ENCODE peak calls at places on chromosomes 4 and X, in seven cellular contexts. H is adrenal gland, I is mucosa of descending colon, W is A549, D is AG04450, G is SK-N-SH, S is cardiac muscle cell. T is an unnamed sample.

GRCh38 chr4:112900416-112900815 is 149.0 kb upstream of the ANK2 start:
- DNase-seq in H (no peak), W (no peak), G (no peak), D (no peak), S (no peak), I (no peak), T (no peak)

GRCh38 chr4:151304226-151304625 is 21.2 kb downstream of the SH3D19 start:
- DNase-seq in D (no peak), H (no peak), S (no peak), W (no peak), G (no peak), I (no peak), T (no peak)

GRCh38 chrX:49792376-49792775 is 36.7 kb upstream of the PAGE4 start:
- DNase-seq in W (no peak), S (no peak), H (no peak), G (no peak), D (no peak), I (no peak), T (no peak)

GRCh38 chrX:43836435-43837184 is 45.6 kb downstream of the MAOB start:
- DNase-seq in H (no peak), S (peak; percentile 40), I (no peak), G (peak; percentile 12), W (peak; percentile 18), D (peak; percentile 2), T (no peak)

GRCh38 chrX:11239230-11239629 is 54.0 kb upstream of the AMELX start:
- DNase-seq in H (no peak), D (no peak), I (no peak), W (no peak), G (peak; percentile 7), S (peak; percentile 42), T (no peak)

GRCh38 chr4:7817877-7818675 is 121.6 kb downstream of the AFAP1 start:
- DNase-seq in I (no peak), G (peak; percentile 79), D (no peak), W (no peak), S (peak; percentile 79), H (peak; percentile 62), T (no peak)

GRCh38 chr4:140308366-140309123 is 64.9 kb upstream of the SCOC start:
- DNase-seq in D (peak; percentile 94), I (no peak), H (peak; percentile 85), W (no peak), G (no peak), S (peak; percentile 66), T (no peak)

GRCh38 chrX:150282953-150283352 is 80.2 kb upstream of the MAMLD1 start:
- DNase-seq in D (no peak), I (no peak), H (no peak), W (no peak), G (no peak), S (no peak), T (no peak)

GRCh38 chr4:64248151-64248550 is 161.1 kb downstream of the TECRL start:
- DNase-seq in I (no peak), S (no peak), W (no peak), H (no peak), G (no peak), D (no peak), T (no peak)

GRCh38 chrX:41596586-41596985 is 92.2 kb upstream of the GPR34 start:
- DNase-seq in W (no peak), H (no peak), D (no peak), G (no peak), S (no peak), I (no peak), T (no peak)

GRCh38 chr4:128228021-128228571 is 59.5 kb downstream of the PGRMC2 start:
- DNase-seq in S (no peak), G (no peak), H (no peak), D (no peak), W (no peak), I (no peak), T (no peak)

DNA sequence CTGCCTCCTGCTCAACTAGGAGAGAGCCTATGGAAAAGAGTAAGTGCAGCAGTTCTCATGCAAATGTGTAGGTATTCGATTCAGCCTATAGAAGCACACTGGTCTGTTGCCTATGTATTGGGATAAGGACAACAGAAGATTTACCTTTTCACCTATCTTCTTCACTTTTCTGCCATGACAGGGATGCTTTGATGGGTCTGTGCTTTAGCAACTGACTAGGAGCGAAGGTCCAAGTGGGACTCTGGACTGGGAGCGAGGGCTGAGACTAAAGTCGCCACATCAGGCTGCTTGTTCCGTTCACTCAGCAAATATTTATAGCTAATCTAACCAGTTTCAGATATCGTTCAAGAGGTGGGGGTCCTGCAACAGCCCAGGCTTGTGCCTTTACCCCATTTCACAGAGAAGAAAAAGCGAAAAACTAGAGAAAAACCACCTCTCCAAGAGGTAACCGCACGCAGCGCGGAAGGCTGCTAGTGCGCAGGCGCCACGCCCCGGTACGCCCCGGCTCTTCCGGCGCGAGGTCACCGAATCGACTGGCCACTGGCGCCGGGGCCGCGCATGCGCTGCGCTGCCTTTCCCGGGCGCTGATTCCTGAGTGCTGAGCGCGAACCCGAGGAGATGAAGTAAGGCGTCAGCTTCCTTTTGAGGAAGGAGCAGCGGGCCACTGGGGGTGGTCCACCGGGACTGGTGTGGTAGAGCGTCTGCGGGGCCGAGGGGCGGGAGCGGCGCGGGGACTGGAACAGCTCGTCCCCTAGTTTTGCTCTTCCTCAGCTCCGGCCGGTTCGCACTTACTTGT is at the start of gene RBMX2:
- DNase-seq in D (peak; percentile 43), W (peak; percentile 88), S (peak; percentile 77), H (peak; percentile 72), G (peak; percentile 97), I (peak; percentile 81), T (peak; percentile 10)
- TF ChIP-seq CTCF in D (no peak), W (no peak), S (no peak), H (no peak), G (no peak), I (no peak), T (no peak)

DNA sequence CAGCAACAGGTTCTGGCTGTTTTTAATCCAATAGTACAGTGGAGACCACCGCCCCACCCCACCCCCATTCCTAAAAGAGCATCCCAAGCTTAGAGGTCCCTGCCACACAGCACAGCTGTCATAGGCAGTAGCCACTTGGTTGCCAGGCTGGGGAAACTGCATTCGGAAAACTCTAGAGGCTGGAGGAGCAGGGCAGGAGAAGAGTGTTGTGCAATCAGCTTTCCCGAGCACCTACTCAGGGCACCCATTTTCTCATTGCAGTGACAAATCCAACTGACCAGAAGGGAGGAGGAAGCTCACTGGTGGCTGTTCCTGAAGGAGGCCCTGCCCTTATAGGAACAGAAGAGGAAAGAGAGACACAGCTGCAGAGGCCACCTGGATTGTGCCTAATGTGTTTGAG is 1.1 kb downstream of the CXCL1 start:
- DNase-seq in S (peak; percentile 56), D (no peak), W (peak; percentile 8), G (no peak), I (peak; percentile 41), H (no peak), T (no peak)
- H3K4me3 ChIP-seq in S (no peak overlapping the region), D (peak overlapping the region; percentile 21), W (peak overlapping the region; percentile 91), G (no peak overlapping the region), I (no peak overlapping the region), H (no peak overlapping the region), T (peak overlapping the region; percentile 58)

GRCh38 chrX:121254336-121254735 is 206.9 kb downstream of the GLUD2 start:
- DNase-seq in G (no peak), H (no peak), I (no peak), D (no peak), S (peak; percentile 17), W (no peak), T (no peak)
- TF ChIP-seq CTCF in G (peak; percentile 25), H (no peak), I (no peak), D (no peak), S (peak; percentile 25), W (no peak), T (no peak)

GRCh38 chrX:103685396-103685795 is 1.1 kb downstream of the MORF4L2 start:
- DNase-seq in W (peak; percentile 15), D (no peak), S (peak; percentile 44), G (peak; percentile 28), I (no peak), H (no peak), T (no peak)
- H3K4me3 ChIP-seq in W (peak overlapping the region; percentile 99), D (peak overlapping the region; percentile 81), S (peak overlapping the region; percentile 97), G (peak overlapping the region; percentile 87), I (no peak overlapping the region), H (peak overlapping the region; percentile 69), T (peak overlapping the region; percentile 48)

DNA sequence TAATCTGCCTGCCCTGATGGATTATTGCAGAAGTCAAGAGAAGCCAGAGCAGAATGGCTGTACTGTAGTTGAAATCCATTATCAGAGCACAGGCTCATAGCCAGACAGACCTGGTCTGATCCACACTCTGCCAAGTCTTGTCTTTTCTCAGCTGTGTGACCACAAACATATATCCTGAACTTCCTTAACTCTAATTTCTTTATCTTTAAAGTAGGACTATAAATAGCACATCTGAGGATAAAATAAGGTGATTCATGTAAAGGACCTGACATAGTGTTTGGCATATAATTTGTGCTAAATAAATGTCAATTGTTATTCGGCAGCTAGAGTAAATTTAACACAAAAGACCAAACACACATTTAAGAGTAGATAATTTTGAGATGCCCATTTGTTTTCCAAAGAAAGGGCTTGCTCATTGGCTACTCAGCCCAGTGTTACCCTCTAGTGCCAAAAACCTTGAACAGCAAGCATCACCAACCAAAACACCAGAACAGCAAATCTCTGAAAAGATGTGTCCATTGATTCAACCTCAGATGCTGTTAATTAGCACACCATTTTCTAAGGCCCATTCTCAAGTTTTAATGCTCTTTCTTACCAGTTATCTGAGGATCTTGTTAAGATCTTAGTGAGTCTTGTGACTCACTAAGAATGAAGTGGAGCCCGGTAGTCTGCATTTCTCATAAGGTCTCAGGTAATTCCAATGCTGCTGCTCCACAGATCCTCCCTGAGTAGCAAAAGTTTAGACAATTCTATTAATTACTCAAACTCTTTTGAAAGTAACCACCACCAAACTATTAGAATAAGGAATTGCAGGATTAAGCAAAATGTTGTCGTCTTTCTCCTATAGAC is 108.8 kb downstream of the HHIP start:
- DNase-seq in H (no peak), D (no peak), W (no peak), I (no peak), G (no peak), S (peak; percentile 71), T (no peak)
- TF ChIP-seq CTCF in H (no peak), D (peak; percentile 73), W (peak; percentile 22), I (no peak), G (peak; percentile 50), S (peak; percentile 65), T (peak; percentile 56)

GRCh38 chr4:169852481-169852880 is 94.7 kb upstream of the HPF1 start:
- DNase-seq in S (no peak), I (no peak), H (no peak), G (no peak), D (no peak), W (no peak), T (no peak)

GRCh38 chr4:169849456-169849855 is 91.7 kb upstream of the HPF1 start:
- DNase-seq in W (no peak), G (no peak), H (no peak), I (no peak), D (no peak), S (no peak), T (no peak)

GRCh38 chr4:169848018-169848417 is 90.3 kb upstream of the HPF1 start:
- DNase-seq in G (no peak), S (no peak), D (no peak), I (peak; percentile 27), W (no peak), H (no peak), T (no peak)

GRCh38 chr4:169854090-169854489 is 96.3 kb upstream of the HPF1 start:
- DNase-seq in W (no peak), D (no peak), I (no peak), G (no peak), H (no peak), S (no peak), T (no peak)

DNA sequence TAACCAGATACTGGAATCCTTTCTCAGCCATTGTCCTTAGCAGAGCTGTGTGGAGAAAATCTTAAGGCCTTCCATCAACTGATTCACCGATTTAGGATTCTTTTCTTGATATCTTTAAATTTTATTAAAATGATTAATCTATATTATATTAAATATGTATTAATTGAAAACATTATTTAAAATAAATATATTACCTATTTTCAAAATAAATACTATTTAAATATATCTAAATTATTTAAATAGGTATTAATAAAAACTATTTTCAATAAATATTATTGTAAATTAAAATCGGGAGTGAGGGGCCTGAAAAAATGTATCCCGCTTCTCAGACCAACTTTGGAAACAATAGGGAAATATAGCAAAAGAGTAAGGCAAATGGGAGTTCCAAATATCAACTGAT is 94.0 kb upstream of the HPF1 start:
- DNase-seq in G (no peak), H (no peak), W (no peak), I (no peak), D (no peak), S (no peak), T (no peak)
- H3K4me3 ChIP-seq in G (no peak overlapping the region), H (no peak overlapping the region), W (no peak overlapping the region), I (no peak overlapping the region), D (no peak overlapping the region), S (no peak overlapping the region), T (no peak overlapping the region)

T was measured in HFF-Myc.